ENCODE peak calls at places on chromosomes 3 and 15, in four cellular contexts. O, I, L and Q are unnamed samples.
A peak's percentile ranks its signal among the peaks of the same experiment; 100 is the strongest.

GRCh38 chr3:124837730-124838186 is 49.4 kb downstream of the ITGB5 start:
- DNase-seq in O (no peak), I (no peak), L (no peak), Q (no peak)

GRCh38 chr15:59353994-59354951 is 18.4 kb downstream of the MYO1E start:
- DNase-seq in O (no peak), I (no peak), L (no peak), Q (no peak)

GRCh38 chr3:182626484-182627467 is 166.5 kb upstream of the ATP11B start:
- DNase-seq in O (no peak), I (no peak), L (no peak), Q (no peak)

GRCh38 chr15:101372960-101373525 is 78.0 kb upstream of the SNRPA1 start:
- DNase-seq in O (no peak), I (no peak), L (no peak), Q (no peak)

GRCh38 chr3:100335137-100335833 is 728 bp downstream of the NIT2 start:
- DNase-seq in O (no peak), I (peak; percentile 50), L (peak; percentile 45), Q (no peak)

GRCh38 chr15:23687143-23687470 is at the start of gene NDN:
- DNase-seq in O (no peak), I (no peak), L (no peak), Q (peak; percentile 35)

GRCh38 chr3:43345877-43346276 is 59.5 kb downstream of the SNRK start:
- DNase-seq in O (no peak), I (no peak), L (peak; percentile 20), Q (no peak)

GRCh38 chr3:30448436-30448835 is 158.0 kb upstream of the TGFBR2 start:
- DNase-seq in O (no peak), I (no peak), L (no peak), Q (no peak)

GRCh38 chr3:152051501-152052404 is 178.3 kb downstream of the SUCNR1 start:
- DNase-seq in O (no peak), I (no peak), L (no peak), Q (no peak)

GRCh38 chr3:126147932-126148683 is 32.3 kb downstream of the ALDH1L1 start:
- DNase-seq in O (peak; percentile 9), I (peak; percentile 23), L (no peak), Q (no peak)

GRCh38 chr3:197309528-197310361 is 11.3 kb upstream of the DLG1 start:
- DNase-seq in O (no peak), I (no peak), L (no peak), Q (no peak)

GRCh38 chr15:75532413-75533250 is 46.5 kb downstream of the PTPN9 start:
- DNase-seq in O (no peak), I (no peak), L (no peak), Q (no peak)

GRCh38 chr3:143595456-143596077 is 252.7 kb downstream of the SLC9A9 start:
- DNase-seq in O (no peak), I (no peak), L (no peak), Q (no peak)

GRCh38 chr3:138400651-138401070 is 33.8 kb upstream of the ESYT3 start:
- DNase-seq in O (no peak), I (no peak), L (no peak), Q (no peak)

GRCh38 chr15:70035719-70036077 is 62.0 kb downstream of the TLE3 start:
- DNase-seq in O (no peak), I (no peak), L (no peak), Q (no peak)

GRCh38 chr15:64010719-64011118 is 35.6 kb downstream of the DAPK2 start:
- DNase-seq in O (peak; percentile 89), I (peak; percentile 97), L (peak; percentile 68), Q (no peak)

GRCh38 chr3:53816430-53816829 is 29.8 kb downstream of the CHDH start:
- DNase-seq in O (no peak), I (no peak), L (no peak), Q (no peak)

GRCh38 chr15:81955709-81956108 is 90.1 kb downstream of the MEX3B start:
- DNase-seq in O (no peak), I (no peak), L (no peak), Q (no peak)

GRCh38 chr15:51503003-51503402 is 119.6 kb downstream of the DMXL2 start:
- DNase-seq in O (no peak), I (no peak), L (no peak), Q (no peak)

GRCh38 chr15:84883916-84884781 is at the start of gene SLC28A1:
- DNase-seq in O (no peak), I (no peak), L (no peak), Q (no peak)

GRCh38 chr3:186668426-186668825 is 2.6 kb downstream of the HRG start:
- DNase-seq in O (no peak), I (no peak), L (no peak), Q (no peak)

GRCh38 chr3:120604382-120604781 is 8.2 kb downstream of the NDUFB4 start:
- DNase-seq in O (no peak), I (no peak), L (no peak), Q (no peak)

GRCh38 chr15:25171856-25172687 is 217.3 kb downstream of the SNRPN start:
- DNase-seq in O (no peak), I (peak; percentile 19), L (no peak), Q (no peak)

DNA sequence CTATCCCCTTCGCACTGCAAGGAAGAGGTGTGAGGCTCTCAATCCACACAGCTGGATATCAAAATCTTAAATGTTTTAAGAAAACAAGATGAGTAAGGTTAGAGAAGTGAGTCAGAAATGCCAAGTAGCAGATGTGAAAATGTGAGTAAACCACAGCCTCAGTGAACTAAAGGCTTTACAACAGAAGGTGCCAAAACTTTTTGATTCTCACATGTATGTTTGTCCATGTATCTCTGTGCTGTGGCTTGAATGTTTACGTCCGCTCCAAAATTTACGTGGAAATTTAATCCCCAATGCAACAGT is 126.8 kb upstream of the PFN2 start:
- DNase-seq in O (no peak), I (no peak), L (no peak), Q (no peak)
- H3K27ac ChIP-seq in O (no peak overlapping the region), I (no peak overlapping the region), L (no peak overlapping the region), Q (no peak overlapping the region)

DNA sequence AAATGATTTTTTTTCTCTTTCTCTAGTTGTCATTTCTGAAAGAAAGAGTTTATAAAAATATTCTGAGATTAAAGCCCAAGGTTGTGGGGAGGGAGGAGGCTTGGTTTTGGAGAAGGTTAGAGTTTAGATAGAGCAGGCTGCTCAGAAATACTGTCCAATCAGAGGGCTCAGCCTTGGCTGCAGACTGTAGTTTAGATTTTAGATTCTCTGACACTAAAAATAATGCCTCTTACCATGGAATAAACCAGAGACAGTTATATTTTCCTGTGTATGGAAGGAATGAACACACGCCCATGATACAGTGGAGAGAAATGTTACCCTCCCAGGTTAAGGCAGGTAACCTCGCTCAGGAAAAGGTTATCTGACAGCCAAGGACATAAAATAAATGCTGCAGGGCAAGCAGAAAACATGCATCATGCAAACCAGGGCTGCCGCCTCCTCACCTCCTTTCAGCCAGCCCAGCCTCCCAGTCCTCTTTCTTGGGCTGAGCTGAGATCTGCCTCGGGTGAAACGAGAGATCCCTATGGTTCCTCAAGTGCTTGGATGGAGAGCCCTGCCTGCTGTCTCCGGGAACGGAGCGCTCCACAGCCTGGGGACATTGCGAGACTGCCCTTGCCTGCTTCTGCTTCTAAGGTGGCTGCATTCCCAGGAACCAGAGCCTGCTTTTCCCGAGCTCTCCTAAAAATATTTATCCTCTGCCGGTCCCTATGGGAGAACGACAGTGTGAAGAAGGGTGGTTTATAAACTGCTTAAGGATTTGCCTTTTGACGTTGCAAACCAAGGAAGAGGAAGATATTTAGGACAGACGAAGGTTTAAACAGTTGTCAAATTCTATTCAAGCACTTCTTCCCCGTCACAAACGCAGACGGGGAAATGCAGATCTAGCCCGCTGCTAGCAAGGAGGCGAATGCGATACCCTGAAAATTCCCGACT is 825 bp downstream of the NCEH1 start:
- DNase-seq in O (no peak), I (no peak), L (no peak), Q (no peak)
- H3K27ac ChIP-seq in O (peak overlapping the region; percentile 43), I (peak overlapping the region; percentile 49), L (peak overlapping the region; percentile 2), Q (peak overlapping the region; percentile 65)

GRCh38 chr3:184786271-184787010 is 25.5 kb upstream of the VPS8 start:
- DNase-seq in O (peak; percentile 14), I (no peak), L (no peak), Q (peak; percentile 18)
- H3K27ac ChIP-seq in O (no peak overlapping the region), I (no peak overlapping the region), L (no peak overlapping the region), Q (no peak overlapping the region)

GRCh38 chr15:66936864-66937245 is 128.5 kb upstream of the SMAD3 start:
- DNase-seq in O (no peak), I (no peak), L (no peak), Q (no peak)

GRCh38 chr15:66936115-66936863 is 129.1 kb upstream of the SMAD3 start:
- DNase-seq in O (no peak), I (no peak), L (no peak), Q (no peak)

GRCh38 chr15:66935121-66935520 is 130.3 kb upstream of the SMAD3 start:
- DNase-seq in O (no peak), I (no peak), L (no peak), Q (no peak)

GRCh38 chr15:66934315-66934930 is 131.0 kb upstream of the SMAD3 start:
- DNase-seq in O (no peak), I (no peak), L (no peak), Q (no peak)

DNA sequence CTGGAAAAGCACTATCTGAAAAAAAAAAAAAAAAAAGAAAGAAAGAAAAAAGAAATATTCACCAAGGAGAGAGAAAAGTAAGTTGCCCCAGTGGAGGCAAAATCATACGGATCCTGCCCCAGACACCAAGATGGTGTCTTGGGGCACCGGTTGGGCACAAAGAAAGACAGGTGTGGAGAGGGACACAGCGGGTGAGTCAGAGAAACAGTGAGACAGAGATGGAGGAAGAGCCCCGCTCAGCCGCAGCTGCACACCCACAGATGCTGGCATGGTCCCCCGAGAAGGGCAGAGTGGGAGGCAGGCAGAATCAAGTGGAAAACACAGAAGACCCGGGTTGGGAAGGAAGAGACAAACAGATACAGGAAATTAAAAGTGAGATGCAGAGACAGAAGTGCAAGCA is 129.7 kb upstream of the SMAD3 start:
- DNase-seq in O (no peak), I (no peak), L (no peak), Q (no peak)
- H3K27ac ChIP-seq in O (no peak overlapping the region), I (no peak overlapping the region), L (no peak overlapping the region), Q (no peak overlapping the region)

GRCh38 chr3:10956991-10957390 is 35.6 kb upstream of the SLC6A1 start:
- DNase-seq in O (no peak), I (no peak), L (no peak), Q (peak; percentile 21)
- H3K27ac ChIP-seq in O (no peak overlapping the region), I (no peak overlapping the region), L (no peak overlapping the region), Q (no peak overlapping the region)

DNA sequence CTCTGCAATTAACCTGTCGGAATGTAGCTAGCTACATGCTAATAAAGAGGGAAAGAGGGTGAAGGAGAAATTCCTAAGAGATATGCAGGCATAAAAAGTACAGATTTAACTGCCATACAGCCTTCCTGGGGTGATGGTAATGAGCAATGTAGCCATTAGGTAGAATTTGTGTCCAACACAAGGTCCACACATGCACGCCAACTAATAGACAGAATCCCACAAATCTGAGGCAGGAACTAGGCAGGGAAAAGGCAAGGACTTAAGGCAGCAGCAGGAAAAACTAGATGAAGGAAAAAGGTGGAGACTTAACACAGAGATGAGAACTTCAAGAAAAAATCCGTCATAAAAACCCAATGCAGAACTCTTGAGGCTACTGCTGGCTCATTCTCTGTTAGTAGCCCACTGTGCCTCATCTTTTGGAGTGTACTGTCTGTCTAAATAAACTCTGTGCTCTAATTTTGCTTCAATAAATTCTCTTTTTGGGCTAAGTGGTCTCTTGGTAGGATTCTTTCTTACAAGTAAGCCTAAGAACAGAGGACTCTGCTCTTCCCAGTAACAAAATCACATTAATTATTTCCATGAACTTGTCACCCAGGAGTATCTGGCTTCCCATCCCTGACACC is 81.5 kb downstream of the BTLA start:
- DNase-seq in O (no peak), I (no peak), L (no peak), Q (no peak)
- H3K27ac ChIP-seq in O (no peak overlapping the region), I (no peak overlapping the region), L (no peak overlapping the region), Q (no peak overlapping the region)